ENCODE peak calls at places on chromosomes 7 and 10, in nine cellular contexts. J is stomach, H is mammary epithelial cell, T is astrocyte of the spinal cord, K is GM06990, I is BJ, E is uterus, S is suprapubic skin, W is sigmoid colon. X is an unnamed sample.

GRCh38 chr10:97468162-97468561 is 22.2 kb downstream of the ZDHHC16 start:
- DNase-seq in T (no peak), W (no peak), E (no peak), K (no peak), I (no peak), H (peak), S (no peak), J (peak), X (no peak)

GRCh38 chr10:7302393-7303054 is 108.3 kb downstream of the SFMBT2 start:
- DNase-seq in J (no peak), I (no peak), T (peak), W (no peak), S (no peak), E (peak), K (no peak), H (peak), X (peak)

GRCh38 chr7:33854951-33855350 is 50.4 kb upstream of the BMPER start:
- DNase-seq in T (peak), W (no peak), E (no peak), K (no peak), I (peak), H (peak), S (no peak), J (no peak), X (peak)

GRCh38 chr7:111987115-111987826 is 218.9 kb downstream of the DOCK4 start:
- DNase-seq in E (no peak), J (no peak), I (no peak), H (peak), T (peak), W (no peak), S (no peak), K (no peak), X (peak)

GRCh38 chr7:130553398-130554029 is 61.6 kb downstream of the MEST start:
- DNase-seq in I (no peak), K (no peak), S (no peak), J (no peak), E (no peak), H (no peak), W (no peak), T (no peak), X (no peak)

GRCh38 chr10:12214763-12215218 is 18.8 kb downstream of the CDC123 start:
- DNase-seq in E (peak), H (peak), T (peak), K (no peak), J (no peak), I (no peak), S (no peak), W (no peak), X (peak)

GRCh38 chr7:150909192-150909591 is 56.9 kb downstream of the AOC1 start:
- DNase-seq in J (no peak), T (no peak), E (no peak), H (no peak), W (no peak), K (no peak), I (no peak), S (no peak), X (no peak)

GRCh38 chr7:14754631-14755030 is 147.9 kb downstream of the DGKB start:
- DNase-seq in I (no peak), S (no peak), T (peak), W (no peak), K (no peak), H (peak), J (no peak), E (no peak), X (peak)

GRCh38 chr7:16813232-16813616 is 8.4 kb upstream of the AGR2 start:
- DNase-seq in J (no peak), S (no peak), K (no peak), T (peak), W (no peak), I (no peak), E (no peak), H (no peak), X (no peak)

GRCh38 chr10:92208736-92209135 is 82.1 kb downstream of the CPEB3 start:
- DNase-seq in E (no peak), T (peak), J (no peak), H (peak), I (no peak), W (no peak), S (no peak), K (no peak), X (no peak)

GRCh38 chr10:83990126-83990525 is 149.2 kb upstream of the GHITM start:
- DNase-seq in I (no peak), S (no peak), K (peak), J (no peak), E (no peak), H (no peak), T (no peak), W (no peak), X (no peak)

GRCh38 chr10:287029-287428 is 151.8 kb downstream of the ZMYND11 start:
- DNase-seq in I (no peak), S (no peak), T (peak), H (no peak), E (no peak), J (no peak), W (no peak), K (no peak), X (no peak)

GRCh38 chr7:87223666-87224065 is 4.1 kb upstream of the TMEM243 start:
- DNase-seq in J (no peak), S (no peak), T (no peak), K (no peak), E (no peak), W (no peak), H (peak), I (no peak), X (no peak)

GRCh38 chr7:5699951-5700384 is 81.5 kb downstream of the RNF216 start:
- DNase-seq in I (no peak), S (no peak), T (peak), E (no peak), H (peak), K (peak), W (no peak), J (no peak), X (no peak)

GRCh38 chr7:468681-469590 is 50.7 kb downstream of the PDGFA start:
- DNase-seq in E (peak), J (peak), I (peak), T (no peak), W (peak), S (peak), H (no peak), K (no peak), X (peak)

GRCh38 chr7:35969055-35969454 is 168.2 kb downstream of the SEPTIN7 start:
- DNase-seq in I (no peak), S (no peak), E (no peak), W (no peak), H (no peak), T (no peak), J (no peak), K (no peak), X (no peak)

GRCh38 chr7:158816995-158817394 is 12.3 kb downstream of the ESYT2 start:
- DNase-seq in K (no peak), H (peak), W (no peak), J (peak), E (no peak), S (no peak), T (no peak), I (no peak), X (no peak)
- H3K4me3 ChIP-seq in K (no peak), H (no peak), W (no peak), J (no peak), E (no peak), S (peak), T (no peak), I (no peak), X (no peak)

GRCh38 chr10:26858707-26859034 is 2.1 kb downstream of the ABI1 start:
- DNase-seq in I (no peak), H (peak), J (no peak), E (no peak), T (no peak), K (no peak), S (no peak), W (no peak), X (no peak)
- H3K4me3 ChIP-seq in I (peak), H (peak), J (peak), E (peak), T (peak), K (peak), S (peak), W (peak), X (peak)

GRCh38 chr7:44325181-44325671 is at the start of gene CAMK2B:
- DNase-seq in W (no peak), H (no peak), E (no peak), T (no peak), S (no peak), J (no peak), I (no peak), K (no peak), X (no peak)

GRCh38 chr7:44327981-44328380 is 2.6 kb upstream of the CAMK2B start:
- DNase-seq in I (no peak), S (no peak), E (no peak), T (no peak), W (no peak), H (no peak), K (no peak), J (no peak), X (no peak)

GRCh38 chr7:44326261-44327125 is 1.1 kb upstream of the CAMK2B start:
- DNase-seq in K (no peak), I (no peak), W (no peak), S (no peak), E (no peak), T (no peak), J (no peak), H (no peak), X (no peak)

GRCh38 chr7:44324204-44325126 is 929 bp downstream of the CAMK2B start:
- DNase-seq in J (no peak), W (no peak), I (no peak), K (no peak), E (no peak), S (no peak), H (no peak), T (no peak), X (no peak)

GRCh38 chr7:44325811-44326241 is 432 bp upstream of the CAMK2B start:
- DNase-seq in W (no peak), T (no peak), S (no peak), H (no peak), J (no peak), E (no peak), I (no peak), K (no peak), X (no peak)
- H3K4me3 ChIP-seq in W (peak), T (no peak), S (peak), H (no peak), J (peak), E (no peak), I (no peak), K (no peak), X (no peak)

GRCh38 chr10:31603245-31604087 is 284.4 kb downstream of the ZEB1 start:
- DNase-seq in K (peak), E (peak), W (peak), H (peak), T (peak), S (peak), I (peak), J (peak), X (peak)
- H3K4me3 ChIP-seq in K (peak), E (peak), W (peak), H (peak), T (peak), S (peak), I (peak), J (peak), X (peak)

DNA sequence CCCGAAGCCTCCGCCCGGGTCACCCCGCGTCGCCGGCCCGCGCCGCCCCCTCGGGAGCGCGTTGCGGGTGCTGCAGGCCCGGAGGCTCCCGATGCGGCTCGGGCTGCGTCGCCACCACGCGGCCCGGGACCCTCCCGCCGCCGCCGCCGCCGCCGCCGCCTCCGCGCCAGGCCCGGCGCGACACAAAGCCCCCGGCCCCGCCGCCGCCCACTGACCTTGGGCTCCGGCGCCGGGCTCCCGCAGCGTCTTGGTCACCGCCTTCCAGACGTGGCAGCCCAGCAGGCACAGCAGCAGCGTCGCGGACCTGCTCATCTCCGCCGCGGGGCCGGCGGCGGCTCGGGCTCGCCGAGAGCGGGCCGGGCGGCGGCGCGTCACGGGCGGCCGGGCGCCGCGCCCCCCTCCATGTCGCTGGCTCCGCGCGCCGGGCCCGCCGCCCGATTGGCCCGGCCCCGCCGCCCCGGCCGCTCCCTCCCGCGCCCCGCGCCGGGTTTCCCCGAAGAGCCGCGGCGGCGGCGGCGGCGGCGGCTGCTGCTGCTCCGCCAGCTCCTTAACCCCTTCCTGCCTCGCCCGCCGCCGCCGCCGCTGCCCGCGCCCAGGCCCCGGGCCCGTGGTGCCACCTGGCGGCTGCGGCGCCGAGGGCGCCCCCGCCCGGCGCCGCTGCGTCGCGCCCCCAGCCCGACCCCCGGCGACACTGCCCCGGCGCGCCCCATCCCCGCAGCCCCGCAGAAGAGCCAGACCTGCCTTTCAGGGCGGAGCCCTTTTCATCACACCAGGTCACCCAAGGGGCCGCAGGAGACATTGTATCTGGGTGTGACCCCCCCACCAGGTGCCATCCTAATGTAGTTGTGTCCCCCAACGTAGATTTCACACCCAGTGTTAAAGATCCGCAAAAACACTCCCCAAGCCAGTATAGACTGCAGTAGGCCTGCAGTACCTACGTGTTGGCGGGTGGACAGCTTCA is at the start of gene FAM171A1:
- DNase-seq in H (peak), E (peak), K (peak), W (peak), I (no peak), S (no peak), T (peak), J (peak), X (no peak)
- H3K4me3 ChIP-seq in H (peak), E (peak), K (peak), W (peak), I (peak), S (peak), T (peak), J (peak), X (peak)

GRCh38 chr10:59754951-59755350 is 1.7 kb upstream of the MRLN start:
- DNase-seq in S (no peak), I (no peak), T (peak), H (no peak), J (no peak), E (no peak), K (no peak), W (no peak), X (no peak)

GRCh38 chr10:59752278-59752940 is 846 bp downstream of the MRLN start:
- DNase-seq in J (no peak), E (no peak), T (no peak), S (no peak), H (no peak), I (no peak), W (no peak), K (no peak), X (no peak)

GRCh38 chr10:59748834-59749233 is 4.4 kb downstream of the MRLN start:
- DNase-seq in W (no peak), H (peak), T (no peak), E (no peak), K (peak), S (no peak), I (no peak), J (no peak), X (no peak)

GRCh38 chr10:59750155-59750945 is 2.9 kb downstream of the MRLN start:
- DNase-seq in T (no peak), W (no peak), S (no peak), E (no peak), J (no peak), K (no peak), H (no peak), I (no peak), X (no peak)

DNA sequence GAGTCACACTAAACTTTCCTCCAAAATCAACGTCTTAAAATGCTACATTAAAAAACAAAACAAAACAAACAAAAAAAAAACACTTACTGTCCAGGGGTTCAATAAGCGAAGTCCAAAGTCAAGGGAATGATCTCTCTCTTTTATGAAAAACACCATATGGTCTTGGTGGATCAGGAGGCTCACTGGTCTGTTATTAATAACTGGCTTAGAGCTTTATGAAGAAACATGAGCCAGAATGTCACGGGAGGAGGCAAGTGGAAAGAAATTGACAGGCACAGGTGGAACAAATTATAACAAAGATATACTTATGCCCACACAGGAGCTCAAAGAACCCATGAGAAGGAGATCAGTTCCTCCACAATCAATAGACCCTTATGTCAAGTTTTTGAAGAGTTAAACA is at the start of gene MRLN:
- DNase-seq in H (no peak), K (no peak), T (no peak), W (no peak), S (no peak), J (no peak), E (no peak), I (no peak), X (peak)
- H3K4me3 ChIP-seq in H (no peak), K (no peak), T (no peak), W (no peak), S (no peak), J (no peak), E (no peak), I (no peak), X (no peak)

DNA sequence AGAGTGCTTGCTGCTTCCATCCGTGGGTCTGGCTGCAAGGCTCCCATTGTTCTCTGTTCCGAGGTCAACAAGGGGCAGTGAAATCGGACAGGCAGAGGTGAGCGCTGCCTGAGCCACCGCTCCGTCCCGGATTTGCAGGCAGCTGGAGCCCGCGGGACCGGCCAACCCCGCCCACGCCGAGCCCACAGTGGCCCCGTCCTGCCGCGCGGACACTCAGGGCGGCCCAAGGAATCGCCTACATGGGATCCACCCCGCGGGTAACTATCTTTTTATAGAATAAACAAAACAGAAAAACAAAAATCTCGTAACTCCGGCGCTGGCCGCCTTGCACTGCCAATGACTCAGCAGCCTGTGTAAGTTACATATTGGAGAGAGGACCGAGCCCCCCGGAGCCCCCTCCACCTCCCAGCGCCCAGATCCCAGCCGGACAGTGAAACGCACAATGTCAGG is 1.9 kb downstream of the BNIP3 start:
- DNase-seq in E (no peak), T (peak), H (no peak), W (peak), I (no peak), K (no peak), J (peak), S (no peak), X (no peak)
- H3K4me3 ChIP-seq in E (peak), T (peak), H (peak), W (peak), I (peak), K (peak), J (peak), S (peak), X (peak)

DNA sequence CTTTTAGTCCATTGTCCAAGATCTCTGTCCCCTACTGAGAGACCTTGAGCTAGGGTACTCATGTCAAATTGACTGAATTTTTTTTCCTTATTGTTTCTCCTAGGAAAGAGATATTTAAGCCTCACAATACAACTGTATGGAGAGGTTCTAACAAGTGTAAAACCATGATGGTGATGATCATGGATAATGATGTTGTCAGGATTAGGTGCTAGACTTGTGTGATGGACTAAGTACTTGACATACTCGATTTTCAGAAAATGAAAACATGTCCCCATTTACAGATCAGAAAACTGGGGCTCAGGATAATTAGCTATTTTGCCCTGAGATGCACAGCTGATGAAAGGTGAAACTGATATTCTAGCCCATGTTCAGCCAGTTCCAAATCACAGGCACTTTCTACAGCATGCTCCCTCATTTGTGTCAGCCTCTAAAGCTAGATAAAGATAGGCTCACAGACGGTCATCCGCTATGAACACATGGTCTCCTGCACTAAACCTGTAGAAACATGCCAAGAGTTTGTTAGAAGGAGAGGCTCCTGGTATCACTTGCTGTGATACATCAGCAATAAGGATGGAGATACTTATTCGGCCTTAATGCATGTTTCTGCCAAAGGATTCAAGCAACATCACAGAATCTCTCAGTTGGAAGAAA is 67.6 kb downstream of the CREB3L2 start:
- DNase-seq in S (no peak), J (no peak), W (no peak), H (peak), E (no peak), T (no peak), K (no peak), I (no peak), X (no peak)
- H3K4me3 ChIP-seq in S (no peak), J (peak), W (peak), H (no peak), E (no peak), T (no peak), K (no peak), I (no peak), X (no peak)

DNA sequence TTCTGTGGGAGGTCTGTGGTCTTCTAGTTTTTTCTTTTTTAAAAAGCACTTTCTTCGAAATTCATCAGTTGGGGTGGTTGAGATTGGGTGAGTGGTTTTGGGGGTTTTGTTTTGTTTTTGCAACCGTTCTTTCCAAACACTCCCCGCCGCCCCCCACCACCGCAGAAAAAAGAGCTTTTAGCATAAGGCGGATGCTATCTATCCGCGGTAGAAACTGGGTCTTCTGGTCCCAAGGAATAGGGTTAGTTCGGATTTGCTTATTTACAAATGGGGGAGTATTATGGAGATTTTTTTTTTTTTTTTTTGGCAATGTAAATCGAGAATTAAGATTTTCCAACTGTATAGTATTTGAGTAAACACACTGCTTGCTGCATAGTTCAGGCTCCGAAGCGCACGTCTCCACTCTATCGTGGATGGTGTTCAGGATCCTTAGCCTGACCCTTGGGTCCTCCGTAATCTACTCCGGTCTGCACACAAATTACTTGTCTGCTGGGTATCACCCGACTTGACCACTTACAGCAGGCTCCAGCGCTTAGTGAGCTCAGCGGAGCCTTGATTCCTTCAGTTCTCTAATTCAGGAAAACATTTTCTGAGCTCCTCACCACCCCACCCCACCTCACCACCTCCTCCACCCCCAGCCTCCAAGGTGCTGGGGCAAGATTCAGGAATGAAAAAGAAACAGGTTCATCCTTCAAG is 757 bp upstream of the NRCAM start:
- DNase-seq in J (no peak), S (no peak), T (no peak), I (no peak), K (no peak), H (no peak), E (no peak), W (no peak), X (no peak)
- H3K4me3 ChIP-seq in J (peak), S (peak), T (no peak), I (no peak), K (no peak), H (peak), E (no peak), W (peak), X (peak)

X was measured in skeletal muscle cell.